ENCODE peak calls at places on chromosomes 6 and 20, in nine cellular contexts. M, D, V, U, R, T, Q, K and L are unnamed samples.

GRCh38 chr20:37670426-37670825 is 23.4 kb upstream of the CTNNBL1 start:
- DNase-seq in M (peak), D (no peak), V (no peak), U (no peak), R (no peak), T (no peak), Q (no peak), K (no peak), L (peak)

GRCh38 chr6:83729871-83730270 is 21.0 kb upstream of the SNAP91 start:
- DNase-seq in M (no peak), D (no peak), V (no peak), U (no peak), R (no peak), T (no peak), Q (no peak), K (no peak), L (no peak)

GRCh38 chr20:38133680-38134426 is 31.2 kb downstream of the TGM2 start:
- DNase-seq in M (no peak), D (no peak), V (no peak), U (no peak), R (peak), T (no peak), Q (no peak), K (no peak), L (no peak)

GRCh38 chr20:50224553-50225255 is 34.1 kb downstream of the CEBPB start:
- DNase-seq in M (no peak), D (no peak), V (peak), U (no peak), R (peak), T (peak), Q (no peak), K (peak), L (no peak)

GRCh38 chr6:112253842-112254816 is at the start of gene LAMA4:
- DNase-seq in M (peak), D (peak), V (no peak), U (peak), R (peak), T (peak), Q (no peak), K (peak), L (peak)

GRCh38 chr6:90005048-90005827 is 111.0 kb downstream of the GJA10 start:
- DNase-seq in M (no peak), D (peak), V (no peak), U (no peak), R (no peak), T (no peak), Q (no peak), K (no peak), L (peak)

GRCh38 chr6:139148557-139149220 is 13.8 kb downstream of the HECA start:
- DNase-seq in M (no peak), D (no peak), V (no peak), U (no peak), R (no peak), T (no peak), Q (no peak), K (no peak), L (no peak)

GRCh38 chr20:49567421-49568256 is at the start of gene PTGIS:
- DNase-seq in M (no peak), D (no peak), V (no peak), U (peak), R (no peak), T (peak), Q (no peak), K (no peak), L (no peak)